ENCODE peak calls at places on chromosomes 3 and 15, in nine cellular contexts. I is prostate gland, D is Peyer's patch, O is fibroblast of villous mesenchyme, Y is fibroblast of pulmonary artery, M is AG09309, P is psoas muscle, E is HCT116, Q is dorsolateral prefrontal cortex. W is an unnamed sample.

GRCh38 chr3:184172681-184173373 is 1.8 kb upstream of the AP2M1 start:
- DNase-seq in I (no peak), D (no peak), O (peak), Y (peak), M (peak), P (no peak), E (no peak), Q (no peak), W (peak)

GRCh38 chr3:37862219-37862711 is 585 bp downstream of the CTDSPL start:
- DNase-seq in I (no peak), D (no peak), O (peak), Y (peak), M (no peak), P (peak), E (no peak), Q (no peak), W (no peak)

GRCh38 chr15:45399381-45400212 is 21.3 kb upstream of the GATM start:
- DNase-seq in I (no peak), D (no peak), O (peak), Y (peak), M (peak), P (no peak), E (peak), Q (no peak), W (no peak)

GRCh38 chr3:163708428-163708827 is 1369.9 kb downstream of the SI start:
- DNase-seq in I (no peak), D (no peak), O (no peak), Y (no peak), M (no peak), P (no peak), E (no peak), Q (no peak), W (no peak)

GRCh38 chr3:79086514-79086913 is 681.3 kb downstream of the ROBO1 start:
- DNase-seq in I (peak), D (no peak), O (peak), Y (peak), M (peak), P (no peak), E (peak), Q (peak), W (no peak)

GRCh38 chr3:192038726-192039125 is 577.8 kb downstream of the PYDC2 start:
- DNase-seq in I (no peak), D (no peak), O (no peak), Y (no peak), M (no peak), P (no peak), E (no peak), Q (no peak), W (no peak)

GRCh38 chr3:119700920-119701734 is 1.7 kb upstream of the CFAP91 start:
- DNase-seq in I (no peak), D (no peak), O (no peak), Y (no peak), M (no peak), P (no peak), E (no peak), Q (no peak), W (no peak)

GRCh38 chr3:156014456-156014855 is 105.9 kb upstream of the KCNAB1 start:
- DNase-seq in I (no peak), D (no peak), O (no peak), Y (no peak), M (no peak), P (no peak), E (no peak), Q (no peak), W (no peak)

GRCh38 chr3:190514163-190515153 is 573 bp downstream of the IL1RAP start:
- DNase-seq in I (peak), D (peak), O (peak), Y (peak), M (no peak), P (peak), E (no peak), Q (peak), W (no peak)

GRCh38 chr3:190513409-190514162 is at the start of gene IL1RAP:
- DNase-seq in I (peak), D (peak), O (peak), Y (peak), M (peak), P (peak), E (peak), Q (peak), W (peak)

GRCh38 chr3:190519886-190520285 is 6.0 kb downstream of the IL1RAP start:
- DNase-seq in I (no peak), D (no peak), O (no peak), Y (no peak), M (no peak), P (no peak), E (no peak), Q (no peak), W (no peak)

GRCh38 chr3:190516416-190516815 is 2.5 kb downstream of the IL1RAP start:
- DNase-seq in I (no peak), D (no peak), O (no peak), Y (no peak), M (no peak), P (no peak), E (no peak), Q (no peak), W (no peak)

DNA sequence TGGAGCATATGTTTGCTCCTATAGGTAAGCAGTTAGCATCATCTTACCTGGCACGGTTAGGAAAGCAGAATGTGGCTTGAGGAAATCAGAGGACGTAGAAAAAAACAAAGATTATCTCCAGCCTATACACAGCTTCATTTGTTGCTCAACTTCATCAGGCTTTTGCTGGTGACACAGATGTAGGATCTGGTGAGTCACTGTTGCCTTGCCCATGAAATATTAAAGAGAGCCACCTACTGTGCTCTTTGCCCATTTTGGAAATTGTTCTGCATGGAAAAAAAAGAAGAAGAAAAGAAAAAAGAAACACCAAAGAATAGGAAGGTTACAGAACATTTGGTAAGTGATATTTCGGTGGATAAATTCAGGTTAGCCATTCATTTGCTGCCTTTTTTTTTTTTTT is 3.8 kb downstream of the IL1RAP start:
- DNase-seq in I (no peak), D (no peak), O (peak), Y (peak), M (no peak), P (no peak), E (no peak), Q (no peak), W (no peak)
- H3K4me3 ChIP-seq in I (no peak), D (no peak), O (no peak), Y (no peak), M (no peak), P (no peak), E (no peak), Q (no peak), W (no peak)

DNA sequence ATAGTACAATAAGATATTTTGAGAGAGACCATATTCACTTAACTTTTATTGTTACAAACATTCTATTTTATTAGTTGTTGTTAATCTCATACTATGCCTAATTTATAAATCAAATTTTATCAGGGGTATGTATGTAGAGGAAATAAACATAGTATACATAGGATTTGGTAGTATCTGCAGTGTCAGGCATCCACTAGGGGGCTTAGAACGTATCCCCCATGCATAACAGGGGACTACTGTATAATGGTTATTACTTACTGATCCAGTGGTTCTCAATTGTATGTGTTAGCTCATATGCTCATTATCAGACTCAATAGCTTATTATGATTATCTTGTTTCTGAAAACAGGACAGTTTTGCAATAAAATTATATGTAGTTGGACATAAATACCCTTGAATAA is 27.6 kb downstream of the CMC1 start:
- DNase-seq in I (no peak), D (no peak), O (no peak), Y (no peak), M (no peak), P (no peak), E (no peak), Q (no peak), W (no peak)
- TF ChIP-seq CTCF in I (no peak), D (no peak), O (peak), Y (peak), M (peak), P (no peak), E (no peak), Q (no peak), W (no peak)

GRCh38 chr15:74791007-74791406 is 9.1 kb downstream of the CSK start:
- DNase-seq in I (no peak), D (no peak), O (no peak), Y (no peak), M (no peak), P (no peak), E (no peak), Q (no peak), W (no peak)

GRCh38 chr15:74789741-74790079 is 7.8 kb downstream of the CSK start:
- DNase-seq in I (no peak), D (no peak), O (no peak), Y (no peak), M (no peak), P (no peak), E (no peak), Q (no peak), W (no peak)

GRCh38 chr15:74789171-74789627 is 7.3 kb downstream of the CSK start:
- DNase-seq in I (no peak), D (peak), O (no peak), Y (no peak), M (no peak), P (no peak), E (no peak), Q (no peak), W (no peak)

GRCh38 chr15:74791667-74792066 is 9.8 kb downstream of the CSK start:
- DNase-seq in I (no peak), D (peak), O (no peak), Y (no peak), M (no peak), P (no peak), E (no peak), Q (no peak), W (no peak)

GRCh38 chr15:74790080-74790916 is 8.4 kb downstream of the CSK start:
- DNase-seq in I (no peak), D (peak), O (peak), Y (peak), M (no peak), P (peak), E (no peak), Q (peak), W (no peak)
- H3K4me3 ChIP-seq in I (no peak), D (peak), O (no peak), Y (no peak), M (no peak), P (peak), E (no peak), Q (no peak), W (no peak)

GRCh38 chr3:98814799-98815450 is 51.8 kb downstream of the ST3GAL6 start:
- DNase-seq in I (no peak), D (no peak), O (peak), Y (peak), M (no peak), P (no peak), E (no peak), Q (no peak), W (no peak)
- TF ChIP-seq CTCF in I (no peak), D (no peak), O (no peak), Y (no peak), M (no peak), P (no peak), E (no peak), Q (no peak), W (no peak)

GRCh38 chr15:52566889-52567288 is 1.9 kb downstream of the ARPP19 start:
- DNase-seq in I (no peak), D (no peak), O (no peak), Y (no peak), M (no peak), P (no peak), E (no peak), Q (no peak), W (no peak)
- H3K4me3 ChIP-seq in I (no peak), D (no peak), O (peak), Y (peak), M (no peak), P (peak), E (peak), Q (no peak), W (peak)

GRCh38 chr15:74442063-74442462 is 8.3 kb upstream of the SEMA7A start:
- DNase-seq in I (no peak), D (no peak), O (no peak), Y (no peak), M (no peak), P (no peak), E (no peak), Q (no peak), W (no peak)

GRCh38 chr15:74438696-74439316 is 5.0 kb upstream of the SEMA7A start:
- DNase-seq in I (peak), D (peak), O (peak), Y (peak), M (peak), P (peak), E (peak), Q (peak), W (no peak)

GRCh38 chr15:74443100-74443909 is 9.5 kb upstream of the SEMA7A start:
- DNase-seq in I (no peak), D (no peak), O (no peak), Y (peak), M (no peak), P (no peak), E (no peak), Q (peak), W (no peak)

GRCh38 chr15:74442604-74443003 is 8.8 kb upstream of the SEMA7A start:
- DNase-seq in I (no peak), D (no peak), O (no peak), Y (no peak), M (no peak), P (no peak), E (no peak), Q (no peak), W (no peak)

GRCh38 chr15:74441248-74441939 is 7.6 kb upstream of the SEMA7A start:
- DNase-seq in I (no peak), D (no peak), O (no peak), Y (no peak), M (no peak), P (no peak), E (no peak), Q (no peak), W (no peak)
- TF ChIP-seq CTCF in I (no peak), D (no peak), O (no peak), Y (no peak), M (no peak), P (no peak), E (no peak), Q (no peak), W (no peak)